ENCODE peak calls at places on chromosomes 13 and 19, in five cellular contexts. U is mesenchymal stem cell, Z is IMR-90, B is H1, O is trophoblast cell. X is an unnamed sample.

GRCh38 chr19:8363803-8364771 is at the start of gene ANGPTL4:
- DNase-seq in O (peak), B (peak), Z (peak), U (peak), X (peak)

GRCh38 chr19:16920816-16921529 is 32.2 kb downstream of the F2RL3 start:
- DNase-seq in O (peak), B (no peak), Z (peak), U (peak), X (no peak)

GRCh38 chr13:80499536-80500280 is 158.8 kb upstream of the SPRY2 start:
- DNase-seq in B (no peak), U (no peak), O (no peak), Z (no peak), X (no peak)

GRCh38 chr19:48271531-48272151 is 1.8 kb downstream of the ZNF114 start:
- DNase-seq in O (peak), B (peak), Z (peak), U (peak), X (peak)

GRCh38 chr13:59352600-59352999 is 811.1 kb downstream of the DIAPH3 start:
- DNase-seq in B (no peak), Z (no peak), O (no peak), U (no peak), X (no peak)

GRCh38 chr19:16381756-16382401 is 57.3 kb downstream of the KLF2 start:
- DNase-seq in B (no peak), O (no peak), U (no peak), Z (no peak), X (no peak)

GRCh38 chr19:41944336-41944735 is 14.8 kb downstream of the RABAC1 start:
- DNase-seq in O (no peak), B (no peak), U (no peak), Z (no peak), X (no peak)

GRCh38 chr13:70394149-70394548 is 285.9 kb upstream of the KLHL1 start:
- DNase-seq in Z (no peak), B (no peak), O (no peak), U (no peak), X (no peak)

GRCh38 chr13:93700115-93700514 is 473.5 kb downstream of the GPC6 start:
- DNase-seq in B (no peak), O (no peak), Z (peak), U (no peak), X (no peak)

GRCh38 chr13:80132741-80133601 is 208.0 kb downstream of the SPRY2 start:
- DNase-seq in U (peak), Z (peak), B (no peak), O (no peak), X (no peak)

GRCh38 chr13:68173111-68173510 is 943.0 kb upstream of the PCDH9 start:
- DNase-seq in B (no peak), O (no peak), Z (no peak), U (no peak), X (no peak)

GRCh38 chr19:5851302-5851701 is at the start of gene FUT3:
- DNase-seq in Z (no peak), U (no peak), B (no peak), O (no peak), X (no peak)

GRCh38 chr19:511101-511841 is 4.0 kb downstream of the TPGS1 start:
- DNase-seq in O (peak), B (peak), Z (peak), U (no peak), X (no peak)

GRCh38 chr13:52845766-52846566 is 2.5 kb downstream of the PCDH8 start:
- DNase-seq in U (no peak), Z (no peak), B (peak), O (no peak), X (peak)

GRCh38 chr19:36245210-36246005 is 30.5 kb downstream of the ZNF146 start:
- DNase-seq in B (peak), O (no peak), U (no peak), Z (no peak), X (peak)

GRCh38 chr19:29188704-29189375 is 24.1 kb downstream of the UQCRFS1 start:
- DNase-seq in O (no peak), B (no peak), Z (peak), U (no peak), X (no peak)

GRCh38 chr13:50198508-50198907 is 183.3 kb downstream of the KCNRG start:
- DNase-seq in B (no peak), O (no peak), U (no peak), Z (peak), X (no peak)

GRCh38 chr13:77980592-77980991 is 62.0 kb upstream of the EDNRB start:
- DNase-seq in U (peak), Z (peak), B (no peak), O (peak), X (no peak)

GRCh38 chr19:4456843-4457653 is 546 bp downstream of the UBXN6 start:
- DNase-seq in U (peak), O (no peak), B (peak), Z (peak), X (peak)

GRCh38 chr19:16001481-16002312 is 52.9 kb downstream of the OR10H4 start:
- DNase-seq in O (no peak), Z (peak), B (no peak), U (peak), X (no peak)

GRCh38 chr19:31639306-31639705 is 290.1 kb upstream of the TSHZ3 start:
- DNase-seq in Z (peak), O (no peak), B (no peak), U (peak), X (no peak)

GRCh38 chr13:34164585-34164984 is 346.6 kb downstream of the RFC3 start:
- DNase-seq in Z (no peak), B (no peak), O (peak), U (no peak), X (peak)

GRCh38 chr13:99153219-99153618 is 47.4 kb upstream of the UBAC2 start:
- DNase-seq in B (no peak), Z (no peak), U (no peak), O (no peak), X (no peak)

GRCh38 chr13:48431987-48432615 is 19.2 kb upstream of the LPAR6 start:
- DNase-seq in U (peak), Z (no peak), O (no peak), B (no peak), X (no peak)

GRCh38 chr19:35379992-35380391 is 9.1 kb downstream of the GPR42 start:
- DNase-seq in U (peak), B (no peak), Z (no peak), O (no peak), X (no peak)

GRCh38 chr19:3908266-3909054 is 24.4 kb upstream of the NMRK2 start:
- DNase-seq in O (no peak), Z (no peak), U (no peak), B (no peak), X (no peak)

GRCh38 chr13:112202266-112202665 is 135.3 kb downstream of the SOX1 start:
- DNase-seq in Z (no peak), O (no peak), B (no peak), U (no peak), X (no peak)

GRCh38 chr19:47157455-47158321 is 27.1 kb downstream of the SAE1 start:
- DNase-seq in O (peak), B (peak), U (peak), Z (peak), X (peak)

GRCh38 chr19:3276341-3276799 is 51.9 kb downstream of the CELF5 start:
- DNase-seq in Z (no peak), B (peak), U (no peak), O (peak), X (no peak)

GRCh38 chr19:46646402-46646801 is 10.4 kb upstream of the GNG8 start:
- DNase-seq in U (no peak), Z (no peak), B (no peak), O (no peak), X (no peak)

GRCh38 chr19:38009650-38010229 is 102.7 kb downstream of the SIPA1L3 start:
- DNase-seq in Z (no peak), B (no peak), U (no peak), O (no peak), X (no peak)

GRCh38 chr19:15551183-15552004 is 43.1 kb downstream of the CYP4F22 start:
- DNase-seq in O (no peak), B (no peak), U (no peak), Z (no peak), X (no peak)

GRCh38 chr19:1690570-1691307 is 38.3 kb upstream of the TCF3 start:
- DNase-seq in Z (no peak), U (peak), O (no peak), B (peak), X (peak)

GRCh38 chr13:45847554-45848224 is 3.9 kb downstream of the SIAH3 start:
- DNase-seq in U (peak), O (no peak), B (no peak), Z (no peak), X (no peak)

GRCh38 chr19:343451-343931 is 1.1 kb downstream of the MIER2 start:
- DNase-seq in O (no peak), Z (no peak), U (no peak), B (no peak), X (no peak)

GRCh38 chr19:28393574-28394336 is 819.2 kb downstream of the UQCRFS1 start:
- DNase-seq in Z (no peak), B (no peak), U (no peak), O (no peak), X (no peak)

GRCh38 chr13:111117289-111117688 is 2.2 kb downstream of the ARHGEF7 start:
- DNase-seq in U (no peak), O (no peak), B (no peak), Z (no peak), X (no peak)

GRCh38 chr13:111116830-111117229 is 1.7 kb downstream of the ARHGEF7 start:
- DNase-seq in O (no peak), Z (peak), B (no peak), U (no peak), X (no peak)

GRCh38 chr13:111115841-111116500 is 861 bp downstream of the ARHGEF7 start:
- DNase-seq in U (peak), O (peak), Z (peak), B (peak), X (peak)

GRCh38 chr13:111118898-111119607 is 3.9 kb downstream of the ARHGEF7 start:
- DNase-seq in U (no peak), B (no peak), O (no peak), Z (no peak), X (no peak)

GRCh38 chr13:111117961-111118360 is 2.9 kb downstream of the ARHGEF7 start:
- DNase-seq in B (no peak), Z (no peak), U (no peak), O (no peak), X (no peak)
- H3K23ac ChIP-seq in B (no peak), Z (no peak), U (no peak), O (no peak), X (no peak)

DNA sequence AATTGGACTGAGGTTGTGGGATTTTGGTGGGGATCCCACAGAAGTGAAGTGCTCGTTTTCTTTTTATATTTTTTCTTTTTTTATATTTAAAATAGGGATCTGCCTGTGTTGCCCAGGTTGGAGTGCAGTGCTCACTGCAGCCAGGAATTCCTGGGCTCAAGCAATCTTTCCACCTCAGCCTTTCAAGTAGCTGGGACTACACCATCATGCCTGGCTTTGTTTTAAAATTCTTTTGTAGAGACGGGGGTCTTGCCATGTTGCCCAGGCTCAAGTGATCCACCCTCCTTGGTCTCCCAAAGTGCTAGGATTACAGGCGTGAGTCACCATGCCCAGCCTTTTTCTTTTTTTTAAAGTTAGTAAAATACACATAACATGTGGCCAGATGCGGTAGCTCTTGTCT is 20.6 kb downstream of the CRTC1 start:
- DNase-seq in Z (no peak), U (no peak), O (no peak), B (no peak), X (no peak)
- H2AFZ ChIP-seq in Z (no peak), U (no peak), O (no peak), B (no peak), X (no peak)

DNA sequence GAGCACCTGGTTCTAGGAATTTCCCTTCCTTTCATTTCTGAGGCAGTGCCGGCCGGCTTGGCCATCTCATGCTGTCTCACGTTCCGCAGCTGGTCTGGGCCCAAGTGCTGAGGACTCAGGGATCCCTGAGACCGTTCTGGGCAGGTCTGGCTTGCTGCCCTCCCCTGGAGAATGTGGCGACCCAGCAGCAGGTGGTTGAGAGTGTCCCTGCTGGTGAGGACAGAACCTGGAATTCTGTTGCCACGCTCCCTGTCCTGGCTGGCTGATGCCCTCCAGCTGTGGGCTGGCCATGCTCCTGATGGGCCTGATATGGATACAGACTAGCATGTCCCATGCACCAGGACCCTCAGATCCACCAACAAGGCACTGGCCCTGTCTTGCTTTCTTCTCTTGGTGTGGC is 114.0 kb upstream of the C1QTNF9B start:
- DNase-seq in U (no peak), O (no peak), Z (no peak), B (no peak), X (no peak)
- H3K23ac ChIP-seq in U (no peak), O (no peak), Z (no peak), B (no peak), X (no peak)

GRCh38 chr13:111005364-111005763 is 90.5 kb upstream of the ANKRD10 start:
- DNase-seq in B (no peak), U (peak), O (no peak), Z (peak), X (no peak)

GRCh38 chr13:111007209-111007608 is 92.3 kb upstream of the ANKRD10 start:
- DNase-seq in B (no peak), Z (no peak), U (no peak), O (no peak), X (no peak)

GRCh38 chr13:111008351-111008750 is 93.5 kb upstream of the ANKRD10 start:
- DNase-seq in Z (no peak), U (no peak), B (no peak), O (no peak), X (no peak)

GRCh38 chr13:111005808-111006494 is 91.1 kb upstream of the ANKRD10 start:
- DNase-seq in B (no peak), U (no peak), Z (peak), O (no peak), X (no peak)

DNA sequence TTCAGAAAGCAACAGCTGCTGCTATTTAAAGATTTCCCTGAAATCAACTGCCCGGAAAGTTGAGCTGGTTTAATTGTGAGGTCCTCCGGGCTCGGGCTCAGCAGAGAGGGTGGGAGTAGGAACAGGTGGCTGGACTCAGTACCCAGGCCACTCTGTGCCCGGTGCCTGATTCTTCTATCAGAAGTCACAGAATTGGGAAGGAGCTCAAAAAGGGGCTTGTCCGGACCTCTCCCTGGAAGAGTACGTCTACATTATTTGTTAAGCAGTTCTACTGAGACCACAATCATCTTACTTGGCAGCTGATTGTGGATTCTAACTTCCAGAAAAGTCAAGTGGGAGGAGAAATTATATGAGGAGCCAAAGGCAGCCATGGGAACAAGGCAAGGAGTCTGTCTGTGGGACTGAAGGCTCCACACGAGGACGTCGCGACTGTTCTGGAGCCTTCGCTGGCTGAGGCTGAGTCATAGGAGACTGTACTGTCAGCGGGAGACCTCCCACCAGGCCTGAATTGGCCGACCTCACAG is 91.7 kb upstream of the ANKRD10 start:
- DNase-seq in U (peak), B (no peak), Z (peak), O (no peak), X (peak)
- H2AFZ ChIP-seq in U (no peak), B (peak), Z (peak), O (no peak), X (peak)

GRCh38 chr19:19558636-19559035 is 20.6 kb downstream of the CILP2 start:
- DNase-seq in U (no peak), Z (no peak), B (no peak), O (no peak), X (no peak)
- H3K23ac ChIP-seq in U (no peak), Z (no peak), B (no peak), O (no peak), X (peak)

GRCh38 chr13:100549316-100549715 is 39.3 kb downstream of the GGACT start:
- DNase-seq in Z (no peak), U (no peak), O (no peak), B (peak), X (no peak)

GRCh38 chr13:100552755-100553154 is 35.8 kb downstream of the GGACT start:
- DNase-seq in O (no peak), U (no peak), B (no peak), Z (no peak), X (no peak)

GRCh38 chr13:100546713-100547405 is 41.7 kb downstream of the GGACT start:
- DNase-seq in O (no peak), U (no peak), Z (no peak), B (peak), X (no peak)

GRCh38 chr13:100547805-100548204 is 40.8 kb downstream of the GGACT start:
- DNase-seq in Z (no peak), U (peak), B (peak), O (peak), X (no peak)

GRCh38 chr13:100550433-100550832 is 38.2 kb downstream of the GGACT start:
- DNase-seq in U (peak), O (no peak), Z (peak), B (peak), X (no peak)
- H2AFZ ChIP-seq in U (no peak), O (no peak), Z (no peak), B (no peak), X (peak)

GRCh38 chr13:113400621-113401451 is 36.9 kb upstream of the GRTP1 start:
- DNase-seq in U (no peak), Z (no peak), O (no peak), B (no peak), X (no peak)
- H3K23ac ChIP-seq in U (no peak), Z (no peak), O (no peak), B (no peak), X (peak)